ENCODE peak calls at places on chromosome 13, in ten cellular contexts. One of them, this sample, is unnamed.

GRCh38 chr13:50285283-50285682 is 270.0 kb downstream of the KCNRG start:
- DNase-seq in HS-27A: no peak
- DNase-seq in T-cell: no peak
- DNase-seq in stromal cell of bone marrow: no peak
- DNase-seq in NK-92 treated with Interleukin-12 subunit alpha and Interleukin-12 subunit beta, amount 100 ng/mL, for 24 hours: no peak
- DNase-seq in skeletal muscle cell: no peak
- DNase-seq in bronchial epithelial cell: no peak
- DNase-seq in AG08396: no peak
- DNase-seq in activated T-helper 2 cell treated with anti-CD3 and anti-CD28 coated beads, Interferon-gamma antibody, Interleukin-2, Interleukin-4, amounts not matched to agents 10 μg/mL and 5 μg/mL and 100 μg/mL, durations not matched to agents 14 hours and 24 hours and 36 hours: no peak
- DNase-seq in GM03348: no peak
- DNase-seq in this sample: no peak

GRCh38 chr13:36736119-36736726 is 62.4 kb downstream of the SERTM1 start:
- DNase-seq in HS-27A: no peak
- DNase-seq in T-cell: no peak
- DNase-seq in stromal cell of bone marrow: peak; percentile 38
- DNase-seq in NK-92 treated with Interleukin-12 subunit alpha and Interleukin-12 subunit beta, amount 100 ng/mL, for 24 hours: no peak
- DNase-seq in skeletal muscle cell: no peak
- DNase-seq in bronchial epithelial cell: peak; percentile 36
- DNase-seq in AG08396: peak; percentile 47
- DNase-seq in activated T-helper 2 cell treated with anti-CD3 and anti-CD28 coated beads, Interferon-gamma antibody, Interleukin-2, Interleukin-4, amounts not matched to agents 10 μg/mL and 5 μg/mL and 100 μg/mL, durations not matched to agents 14 hours and 24 hours and 36 hours: no peak
- DNase-seq in GM03348: peak; percentile 69
- DNase-seq in this sample: peak; percentile 11

GRCh38 chr13:48801255-48801654 is 147.5 kb downstream of the CYSLTR2 start:
- DNase-seq in HS-27A: no peak
- DNase-seq in T-cell: no peak
- DNase-seq in stromal cell of bone marrow: peak; percentile 59
- DNase-seq in NK-92 treated with Interleukin-12 subunit alpha and Interleukin-12 subunit beta, amount 100 ng/mL, for 24 hours: no peak
- DNase-seq in skeletal muscle cell: peak; percentile 68
- DNase-seq in bronchial epithelial cell: no peak
- DNase-seq in AG08396: peak; percentile 24
- DNase-seq in activated T-helper 2 cell treated with anti-CD3 and anti-CD28 coated beads, Interferon-gamma antibody, Interleukin-2, Interleukin-4, amounts not matched to agents 10 μg/mL and 5 μg/mL and 100 μg/mL, durations not matched to agents 14 hours and 24 hours and 36 hours: no peak
- DNase-seq in GM03348: peak; percentile 55
- DNase-seq in this sample: no peak

GRCh38 chr13:45207319-45207718 is 6.5 kb upstream of the KCTD4 start:
- DNase-seq in HS-27A: no peak
- DNase-seq in T-cell: no peak
- DNase-seq in stromal cell of bone marrow: no peak
- DNase-seq in NK-92 treated with Interleukin-12 subunit alpha and Interleukin-12 subunit beta, amount 100 ng/mL, for 24 hours: no peak
- DNase-seq in skeletal muscle cell: no peak
- DNase-seq in bronchial epithelial cell: peak; percentile 57
- DNase-seq in AG08396: no peak
- DNase-seq in activated T-helper 2 cell treated with anti-CD3 and anti-CD28 coated beads, Interferon-gamma antibody, Interleukin-2, Interleukin-4, amounts not matched to agents 10 μg/mL and 5 μg/mL and 100 μg/mL, durations not matched to agents 14 hours and 24 hours and 36 hours: no peak
- DNase-seq in GM03348: no peak
- DNase-seq in this sample: no peak

GRCh38 chr13:32056316-32056715 is 24.7 kb downstream of the FRY start:
- DNase-seq in HS-27A: no peak
- DNase-seq in T-cell: no peak
- DNase-seq in stromal cell of bone marrow: no peak
- DNase-seq in NK-92 treated with Interleukin-12 subunit alpha and Interleukin-12 subunit beta, amount 100 ng/mL, for 24 hours: no peak
- DNase-seq in skeletal muscle cell: no peak
- DNase-seq in bronchial epithelial cell: no peak
- DNase-seq in AG08396: no peak
- DNase-seq in activated T-helper 2 cell treated with anti-CD3 and anti-CD28 coated beads, Interferon-gamma antibody, Interleukin-2, Interleukin-4, amounts not matched to agents 10 μg/mL and 5 μg/mL and 100 μg/mL, durations not matched to agents 14 hours and 24 hours and 36 hours: no peak
- DNase-seq in GM03348: no peak
- DNase-seq in this sample: no peak

GRCh38 chr13:106376411-106377112 is 158.9 kb downstream of the EFNB2 start:
- DNase-seq in HS-27A: peak; percentile 81
- DNase-seq in T-cell: no peak
- DNase-seq in stromal cell of bone marrow: peak; percentile 61
- DNase-seq in NK-92 treated with Interleukin-12 subunit alpha and Interleukin-12 subunit beta, amount 100 ng/mL, for 24 hours: no peak
- DNase-seq in skeletal muscle cell: peak; percentile 88
- DNase-seq in bronchial epithelial cell: peak; percentile 98
- DNase-seq in AG08396: peak; percentile 37
- DNase-seq in activated T-helper 2 cell treated with anti-CD3 and anti-CD28 coated beads, Interferon-gamma antibody, Interleukin-2, Interleukin-4, amounts not matched to agents 10 μg/mL and 5 μg/mL and 100 μg/mL, durations not matched to agents 14 hours and 24 hours and 36 hours: no peak
- DNase-seq in GM03348: peak; percentile 67
- DNase-seq in this sample: peak; percentile 61

GRCh38 chr13:33285420-33286124 is at the start of gene STARD13:
- DNase-seq in HS-27A: peak; percentile 86
- DNase-seq in T-cell: no peak
- DNase-seq in stromal cell of bone marrow: peak; percentile 99
- DNase-seq in NK-92 treated with Interleukin-12 subunit alpha and Interleukin-12 subunit beta, amount 100 ng/mL, for 24 hours: no peak
- DNase-seq in skeletal muscle cell: peak; percentile 94
- DNase-seq in bronchial epithelial cell: peak; percentile 90
- DNase-seq in AG08396: peak; percentile 95
- DNase-seq in activated T-helper 2 cell treated with anti-CD3 and anti-CD28 coated beads, Interferon-gamma antibody, Interleukin-2, Interleukin-4, amounts not matched to agents 10 μg/mL and 5 μg/mL and 100 μg/mL, durations not matched to agents 14 hours and 24 hours and 36 hours: peak; percentile 8
- DNase-seq in GM03348: peak; percentile 96
- DNase-seq in this sample: peak; percentile 93

GRCh38 chr13:31209172-31209818 is 9.5 kb downstream of the B3GLCT start:
- DNase-seq in HS-27A: no peak
- DNase-seq in T-cell: no peak
- DNase-seq in stromal cell of bone marrow: peak; percentile 21
- DNase-seq in NK-92 treated with Interleukin-12 subunit alpha and Interleukin-12 subunit beta, amount 100 ng/mL, for 24 hours: no peak
- DNase-seq in skeletal muscle cell: peak; percentile 50
- DNase-seq in bronchial epithelial cell: no peak
- DNase-seq in AG08396: peak; percentile 52
- DNase-seq in activated T-helper 2 cell treated with anti-CD3 and anti-CD28 coated beads, Interferon-gamma antibody, Interleukin-2, Interleukin-4, amounts not matched to agents 10 μg/mL and 5 μg/mL and 100 μg/mL, durations not matched to agents 14 hours and 24 hours and 36 hours: no peak
- DNase-seq in GM03348: peak; percentile 68
- DNase-seq in this sample: no peak

GRCh38 chr13:111347438-111347837 is 27.0 kb downstream of the TEX29 start:
- DNase-seq in HS-27A: no peak
- DNase-seq in T-cell: no peak
- DNase-seq in stromal cell of bone marrow: no peak
- DNase-seq in NK-92 treated with Interleukin-12 subunit alpha and Interleukin-12 subunit beta, amount 100 ng/mL, for 24 hours: no peak
- DNase-seq in skeletal muscle cell: no peak
- DNase-seq in bronchial epithelial cell: no peak
- DNase-seq in AG08396: no peak
- DNase-seq in activated T-helper 2 cell treated with anti-CD3 and anti-CD28 coated beads, Interferon-gamma antibody, Interleukin-2, Interleukin-4, amounts not matched to agents 10 μg/mL and 5 μg/mL and 100 μg/mL, durations not matched to agents 14 hours and 24 hours and 36 hours: no peak
- DNase-seq in GM03348: no peak
- DNase-seq in this sample: no peak

GRCh38 chr13:113407103-113407530 is 43.2 kb upstream of the GRTP1 start:
- DNase-seq in HS-27A: no peak
- DNase-seq in T-cell: no peak
- DNase-seq in stromal cell of bone marrow: no peak
- DNase-seq in NK-92 treated with Interleukin-12 subunit alpha and Interleukin-12 subunit beta, amount 100 ng/mL, for 24 hours: no peak
- DNase-seq in skeletal muscle cell: no peak
- DNase-seq in bronchial epithelial cell: no peak
- DNase-seq in AG08396: no peak
- DNase-seq in activated T-helper 2 cell treated with anti-CD3 and anti-CD28 coated beads, Interferon-gamma antibody, Interleukin-2, Interleukin-4, amounts not matched to agents 10 μg/mL and 5 μg/mL and 100 μg/mL, durations not matched to agents 14 hours and 24 hours and 36 hours: no peak
- DNase-seq in GM03348: no peak
- DNase-seq in this sample: no peak

GRCh38 chr13:112330479-112331407 is 45.4 kb upstream of the SPACA7 start:
- DNase-seq in HS-27A: no peak
- DNase-seq in T-cell: no peak
- DNase-seq in stromal cell of bone marrow: no peak
- DNase-seq in NK-92 treated with Interleukin-12 subunit alpha and Interleukin-12 subunit beta, amount 100 ng/mL, for 24 hours: no peak
- DNase-seq in skeletal muscle cell: no peak
- DNase-seq in bronchial epithelial cell: no peak
- DNase-seq in AG08396: no peak
- DNase-seq in activated T-helper 2 cell treated with anti-CD3 and anti-CD28 coated beads, Interferon-gamma antibody, Interleukin-2, Interleukin-4, amounts not matched to agents 10 μg/mL and 5 μg/mL and 100 μg/mL, durations not matched to agents 14 hours and 24 hours and 36 hours: no peak
- DNase-seq in GM03348: no peak
- DNase-seq in this sample: no peak

GRCh38 chr13:99617474-99618255 is 116.4 kb downstream of the TM9SF2 start:
- DNase-seq in HS-27A: no peak
- DNase-seq in T-cell: no peak
- DNase-seq in stromal cell of bone marrow: no peak
- DNase-seq in NK-92 treated with Interleukin-12 subunit alpha and Interleukin-12 subunit beta, amount 100 ng/mL, for 24 hours: peak; percentile 24
- DNase-seq in skeletal muscle cell: peak; percentile 13
- DNase-seq in bronchial epithelial cell: no peak
- DNase-seq in AG08396: peak; percentile 37
- DNase-seq in activated T-helper 2 cell treated with anti-CD3 and anti-CD28 coated beads, Interferon-gamma antibody, Interleukin-2, Interleukin-4, amounts not matched to agents 10 μg/mL and 5 μg/mL and 100 μg/mL, durations not matched to agents 14 hours and 24 hours and 36 hours: no peak
- DNase-seq in GM03348: peak; percentile 74
- DNase-seq in this sample: no peak

GRCh38 chr13:27504541-27504940 is 54.2 kb upstream of the MTIF3 start:
- DNase-seq in HS-27A: no peak
- DNase-seq in T-cell: no peak
- DNase-seq in stromal cell of bone marrow: no peak
- DNase-seq in NK-92 treated with Interleukin-12 subunit alpha and Interleukin-12 subunit beta, amount 100 ng/mL, for 24 hours: no peak
- DNase-seq in skeletal muscle cell: no peak
- DNase-seq in bronchial epithelial cell: no peak
- DNase-seq in AG08396: no peak
- DNase-seq in activated T-helper 2 cell treated with anti-CD3 and anti-CD28 coated beads, Interferon-gamma antibody, Interleukin-2, Interleukin-4, amounts not matched to agents 10 μg/mL and 5 μg/mL and 100 μg/mL, durations not matched to agents 14 hours and 24 hours and 36 hours: no peak
- DNase-seq in GM03348: no peak
- DNase-seq in this sample: no peak

GRCh38 chr13:45511310-45512147 is 46.8 kb downstream of the COG3 start:
- DNase-seq in HS-27A: no peak
- DNase-seq in T-cell: no peak
- DNase-seq in stromal cell of bone marrow: peak; percentile 57
- DNase-seq in NK-92 treated with Interleukin-12 subunit alpha and Interleukin-12 subunit beta, amount 100 ng/mL, for 24 hours: no peak
- DNase-seq in skeletal muscle cell: peak; percentile 35
- DNase-seq in bronchial epithelial cell: peak; percentile 82
- DNase-seq in AG08396: peak; percentile 50
- DNase-seq in activated T-helper 2 cell treated with anti-CD3 and anti-CD28 coated beads, Interferon-gamma antibody, Interleukin-2, Interleukin-4, amounts not matched to agents 10 μg/mL and 5 μg/mL and 100 μg/mL, durations not matched to agents 14 hours and 24 hours and 36 hours: no peak
- DNase-seq in GM03348: peak; percentile 59
- DNase-seq in this sample: peak; percentile 29

GRCh38 chr13:79312456-79312855 is 93.6 kb downstream of the RBM26 start:
- DNase-seq in HS-27A: no peak
- DNase-seq in T-cell: no peak
- DNase-seq in stromal cell of bone marrow: no peak
- DNase-seq in NK-92 treated with Interleukin-12 subunit alpha and Interleukin-12 subunit beta, amount 100 ng/mL, for 24 hours: no peak
- DNase-seq in skeletal muscle cell: no peak
- DNase-seq in bronchial epithelial cell: no peak
- DNase-seq in AG08396: no peak
- DNase-seq in activated T-helper 2 cell treated with anti-CD3 and anti-CD28 coated beads, Interferon-gamma antibody, Interleukin-2, Interleukin-4, amounts not matched to agents 10 μg/mL and 5 μg/mL and 100 μg/mL, durations not matched to agents 14 hours and 24 hours and 36 hours: no peak
- DNase-seq in GM03348: no peak
- DNase-seq in this sample: no peak

GRCh38 chr13:113852536-113853517 is 11.0 kb downstream of the GAS6 start:
- DNase-seq in HS-27A: no peak
- DNase-seq in T-cell: no peak
- DNase-seq in stromal cell of bone marrow: no peak
- DNase-seq in NK-92 treated with Interleukin-12 subunit alpha and Interleukin-12 subunit beta, amount 100 ng/mL, for 24 hours: no peak
- DNase-seq in skeletal muscle cell: no peak
- DNase-seq in bronchial epithelial cell: no peak
- DNase-seq in AG08396: no peak
- DNase-seq in activated T-helper 2 cell treated with anti-CD3 and anti-CD28 coated beads, Interferon-gamma antibody, Interleukin-2, Interleukin-4, amounts not matched to agents 10 μg/mL and 5 μg/mL and 100 μg/mL, durations not matched to agents 14 hours and 24 hours and 36 hours: no peak
- DNase-seq in GM03348: no peak
- DNase-seq in this sample: no peak

GRCh38 chr13:99895999-99896695 is 75.4 kb downstream of the ZIC5 start:
- DNase-seq in HS-27A: no peak
- DNase-seq in T-cell: no peak
- DNase-seq in stromal cell of bone marrow: no peak
- DNase-seq in NK-92 treated with Interleukin-12 subunit alpha and Interleukin-12 subunit beta, amount 100 ng/mL, for 24 hours: no peak
- DNase-seq in skeletal muscle cell: no peak
- DNase-seq in bronchial epithelial cell: no peak
- DNase-seq in AG08396: no peak
- DNase-seq in activated T-helper 2 cell treated with anti-CD3 and anti-CD28 coated beads, Interferon-gamma antibody, Interleukin-2, Interleukin-4, amounts not matched to agents 10 μg/mL and 5 μg/mL and 100 μg/mL, durations not matched to agents 14 hours and 24 hours and 36 hours: no peak
- DNase-seq in GM03348: no peak
- DNase-seq in this sample: no peak

GRCh38 chr13:44664308-44664707 is 88.2 kb upstream of the TSC22D1 start:
- DNase-seq in HS-27A: no peak
- DNase-seq in T-cell: no peak
- DNase-seq in stromal cell of bone marrow: no peak
- DNase-seq in NK-92 treated with Interleukin-12 subunit alpha and Interleukin-12 subunit beta, amount 100 ng/mL, for 24 hours: no peak
- DNase-seq in skeletal muscle cell: no peak
- DNase-seq in bronchial epithelial cell: no peak
- DNase-seq in AG08396: no peak
- DNase-seq in activated T-helper 2 cell treated with anti-CD3 and anti-CD28 coated beads, Interferon-gamma antibody, Interleukin-2, Interleukin-4, amounts not matched to agents 10 μg/mL and 5 μg/mL and 100 μg/mL, durations not matched to agents 14 hours and 24 hours and 36 hours: no peak
- DNase-seq in GM03348: no peak
- DNase-seq in this sample: no peak

GRCh38 chr13:113837554-113838355 is 26.1 kb downstream of the GAS6 start:
- DNase-seq in HS-27A: peak; percentile 80
- DNase-seq in T-cell: no peak
- DNase-seq in stromal cell of bone marrow: peak; percentile 96
- DNase-seq in NK-92 treated with Interleukin-12 subunit alpha and Interleukin-12 subunit beta, amount 100 ng/mL, for 24 hours: no peak
- DNase-seq in skeletal muscle cell: peak; percentile 97
- DNase-seq in bronchial epithelial cell: peak; percentile 96
- DNase-seq in AG08396: peak; percentile 96
- DNase-seq in activated T-helper 2 cell treated with anti-CD3 and anti-CD28 coated beads, Interferon-gamma antibody, Interleukin-2, Interleukin-4, amounts not matched to agents 10 μg/mL and 5 μg/mL and 100 μg/mL, durations not matched to agents 14 hours and 24 hours and 36 hours: no peak
- DNase-seq in GM03348: peak; percentile 98
- DNase-seq in this sample: peak; percentile 73

GRCh38 chr13:113093580-113094409 is 11.8 kb upstream of the F7 start:
- DNase-seq in HS-27A: no peak
- DNase-seq in T-cell: no peak
- DNase-seq in stromal cell of bone marrow: no peak
- DNase-seq in NK-92 treated with Interleukin-12 subunit alpha and Interleukin-12 subunit beta, amount 100 ng/mL, for 24 hours: no peak
- DNase-seq in skeletal muscle cell: no peak
- DNase-seq in bronchial epithelial cell: no peak
- DNase-seq in AG08396: no peak
- DNase-seq in activated T-helper 2 cell treated with anti-CD3 and anti-CD28 coated beads, Interferon-gamma antibody, Interleukin-2, Interleukin-4, amounts not matched to agents 10 μg/mL and 5 μg/mL and 100 μg/mL, durations not matched to agents 14 hours and 24 hours and 36 hours: no peak
- DNase-seq in GM03348: no peak
- DNase-seq in this sample: no peak

GRCh38 chr13:102900193-102900608 is 54.4 kb downstream of the ERCC5 start:
- DNase-seq in HS-27A: no peak
- DNase-seq in T-cell: no peak
- DNase-seq in stromal cell of bone marrow: no peak
- DNase-seq in NK-92 treated with Interleukin-12 subunit alpha and Interleukin-12 subunit beta, amount 100 ng/mL, for 24 hours: no peak
- DNase-seq in skeletal muscle cell: no peak
- DNase-seq in bronchial epithelial cell: no peak
- DNase-seq in AG08396: no peak
- DNase-seq in activated T-helper 2 cell treated with anti-CD3 and anti-CD28 coated beads, Interferon-gamma antibody, Interleukin-2, Interleukin-4, amounts not matched to agents 10 μg/mL and 5 μg/mL and 100 μg/mL, durations not matched to agents 14 hours and 24 hours and 36 hours: no peak
- DNase-seq in GM03348: no peak
- DNase-seq in this sample: no peak

GRCh38 chr13:23657056-23657455 is 86.8 kb downstream of the TNFRSF19 start:
- DNase-seq in HS-27A: no peak
- DNase-seq in T-cell: no peak
- DNase-seq in stromal cell of bone marrow: no peak
- DNase-seq in NK-92 treated with Interleukin-12 subunit alpha and Interleukin-12 subunit beta, amount 100 ng/mL, for 24 hours: no peak
- DNase-seq in skeletal muscle cell: no peak
- DNase-seq in bronchial epithelial cell: no peak
- DNase-seq in AG08396: no peak
- DNase-seq in activated T-helper 2 cell treated with anti-CD3 and anti-CD28 coated beads, Interferon-gamma antibody, Interleukin-2, Interleukin-4, amounts not matched to agents 10 μg/mL and 5 μg/mL and 100 μg/mL, durations not matched to agents 14 hours and 24 hours and 36 hours: no peak
- DNase-seq in GM03348: no peak
- DNase-seq in this sample: no peak

GRCh38 chr13:42807866-42808265 is 26.5 kb downstream of the FAM216B start:
- DNase-seq in HS-27A: no peak
- DNase-seq in T-cell: no peak
- DNase-seq in stromal cell of bone marrow: no peak
- DNase-seq in NK-92 treated with Interleukin-12 subunit alpha and Interleukin-12 subunit beta, amount 100 ng/mL, for 24 hours: no peak
- DNase-seq in skeletal muscle cell: no peak
- DNase-seq in bronchial epithelial cell: peak; percentile 92
- DNase-seq in AG08396: peak; percentile 21
- DNase-seq in activated T-helper 2 cell treated with anti-CD3 and anti-CD28 coated beads, Interferon-gamma antibody, Interleukin-2, Interleukin-4, amounts not matched to agents 10 μg/mL and 5 μg/mL and 100 μg/mL, durations not matched to agents 14 hours and 24 hours and 36 hours: no peak
- DNase-seq in GM03348: peak; percentile 37
- DNase-seq in this sample: peak; percentile 17

GRCh38 chr13:34655554-34655953 is 286.5 kb upstream of the NBEA start:
- DNase-seq in HS-27A: no peak
- DNase-seq in T-cell: no peak
- DNase-seq in stromal cell of bone marrow: no peak
- DNase-seq in NK-92 treated with Interleukin-12 subunit alpha and Interleukin-12 subunit beta, amount 100 ng/mL, for 24 hours: no peak
- DNase-seq in skeletal muscle cell: no peak
- DNase-seq in bronchial epithelial cell: no peak
- DNase-seq in AG08396: no peak
- DNase-seq in activated T-helper 2 cell treated with anti-CD3 and anti-CD28 coated beads, Interferon-gamma antibody, Interleukin-2, Interleukin-4, amounts not matched to agents 10 μg/mL and 5 μg/mL and 100 μg/mL, durations not matched to agents 14 hours and 24 hours and 36 hours: no peak
- DNase-seq in GM03348: no peak
- DNase-seq in this sample: no peak